ENCODE peak calls at places on chromosomes 6 and 20, in six cellular contexts. One of them, this sample, is unnamed.

GRCh38 chr6:163592872-163593271 is 178.4 kb downstream of the QKI start:
- DNase-seq in body of pancreas: no peak
- DNase-seq in esophagus squamous epithelium: no peak
- DNase-seq in stimulated activated CD8-positive, alpha-beta memory T cell treated with anti-CD3 and anti-CD28 coated beads, Interleukin-4, amount 100 ng/mL, for 24 hours: no peak
- DNase-seq in activated CD8-positive, alpha-beta memory T cell treated with anti-CD3 and anti-CD28 coated beads, Interleukin-2, amount 50 U/mL, for 4 hours: no peak
- DNase-seq in left lung: no peak
- DNase-seq in this sample: no peak

GRCh38 chr6:91299544-91300491 is 712.9 kb upstream of the MAP3K7 start:
- DNase-seq in esophagus squamous epithelium: no peak
- DNase-seq in left lung: no peak
- DNase-seq in body of pancreas: peak
- DNase-seq in activated CD8-positive, alpha-beta memory T cell treated with anti-CD3 and anti-CD28 coated beads, Interleukin-2, amount 50 U/mL, for 4 hours: no peak
- DNase-seq in stimulated activated CD8-positive, alpha-beta memory T cell treated with anti-CD3 and anti-CD28 coated beads, Interleukin-4, amount 100 ng/mL, for 24 hours: no peak
- DNase-seq in this sample: no peak

GRCh38 chr6:164359036-164359435 is 944.5 kb downstream of the QKI start:
- DNase-seq in body of pancreas: no peak
- DNase-seq in esophagus squamous epithelium: no peak
- DNase-seq in activated CD8-positive, alpha-beta memory T cell treated with anti-CD3 and anti-CD28 coated beads, Interleukin-2, amount 50 U/mL, for 4 hours: no peak
- DNase-seq in left lung: no peak
- DNase-seq in stimulated activated CD8-positive, alpha-beta memory T cell treated with anti-CD3 and anti-CD28 coated beads, Interleukin-4, amount 100 ng/mL, for 24 hours: no peak
- DNase-seq in this sample: no peak

GRCh38 chr6:87923389-87924050 is 124.1 kb upstream of the SPACA1 start:
- DNase-seq in left lung: no peak
- DNase-seq in body of pancreas: no peak
- DNase-seq in activated CD8-positive, alpha-beta memory T cell treated with anti-CD3 and anti-CD28 coated beads, Interleukin-2, amount 50 U/mL, for 4 hours: no peak
- DNase-seq in stimulated activated CD8-positive, alpha-beta memory T cell treated with anti-CD3 and anti-CD28 coated beads, Interleukin-4, amount 100 ng/mL, for 24 hours: no peak
- DNase-seq in esophagus squamous epithelium: no peak
- DNase-seq in this sample: no peak

GRCh38 chr6:33317418-33317667 is 201 bp downstream of the ZBTB22 start:
- DNase-seq in stimulated activated CD8-positive, alpha-beta memory T cell treated with anti-CD3 and anti-CD28 coated beads, Interleukin-4, amount 100 ng/mL, for 24 hours: no peak
- DNase-seq in esophagus squamous epithelium: no peak
- DNase-seq in body of pancreas: no peak
- DNase-seq in left lung: no peak
- DNase-seq in activated CD8-positive, alpha-beta memory T cell treated with anti-CD3 and anti-CD28 coated beads, Interleukin-2, amount 50 U/mL, for 4 hours: no peak
- DNase-seq in this sample: no peak

GRCh38 chr6:29968130-29968529 is 25.8 kb downstream of the HLA-A start:
- DNase-seq in esophagus squamous epithelium: no peak
- DNase-seq in left lung: no peak
- DNase-seq in stimulated activated CD8-positive, alpha-beta memory T cell treated with anti-CD3 and anti-CD28 coated beads, Interleukin-4, amount 100 ng/mL, for 24 hours: no peak
- DNase-seq in body of pancreas: peak
- DNase-seq in activated CD8-positive, alpha-beta memory T cell treated with anti-CD3 and anti-CD28 coated beads, Interleukin-2, amount 50 U/mL, for 4 hours: no peak
- DNase-seq in this sample: no peak

GRCh38 chr20:25525857-25526256 is 59.5 kb downstream of the NINL start:
- DNase-seq in activated CD8-positive, alpha-beta memory T cell treated with anti-CD3 and anti-CD28 coated beads, Interleukin-2, amount 50 U/mL, for 4 hours: no peak
- DNase-seq in body of pancreas: no peak
- DNase-seq in stimulated activated CD8-positive, alpha-beta memory T cell treated with anti-CD3 and anti-CD28 coated beads, Interleukin-4, amount 100 ng/mL, for 24 hours: no peak
- DNase-seq in left lung: no peak
- DNase-seq in esophagus squamous epithelium: no peak
- DNase-seq in this sample: no peak

GRCh38 chr6:135299256-135299655 is 118.1 kb downstream of the MYB start:
- DNase-seq in body of pancreas: no peak
- DNase-seq in left lung: no peak
- DNase-seq in activated CD8-positive, alpha-beta memory T cell treated with anti-CD3 and anti-CD28 coated beads, Interleukin-2, amount 50 U/mL, for 4 hours: no peak
- DNase-seq in stimulated activated CD8-positive, alpha-beta memory T cell treated with anti-CD3 and anti-CD28 coated beads, Interleukin-4, amount 100 ng/mL, for 24 hours: no peak
- DNase-seq in esophagus squamous epithelium: no peak
- DNase-seq in this sample: no peak

GRCh38 chr20:2599265-2600060 is 53.0 kb upstream of the NOP56 start:
- DNase-seq in stimulated activated CD8-positive, alpha-beta memory T cell treated with anti-CD3 and anti-CD28 coated beads, Interleukin-4, amount 100 ng/mL, for 24 hours: no peak
- DNase-seq in activated CD8-positive, alpha-beta memory T cell treated with anti-CD3 and anti-CD28 coated beads, Interleukin-2, amount 50 U/mL, for 4 hours: no peak
- DNase-seq in left lung: no peak
- DNase-seq in esophagus squamous epithelium: no peak
- DNase-seq in body of pancreas: no peak
- DNase-seq in this sample: no peak

GRCh38 chr6:68746376-68746775 is 111.3 kb downstream of the ADGRB3 start:
- DNase-seq in body of pancreas: no peak
- DNase-seq in esophagus squamous epithelium: no peak
- DNase-seq in left lung: no peak
- DNase-seq in activated CD8-positive, alpha-beta memory T cell treated with anti-CD3 and anti-CD28 coated beads, Interleukin-2, amount 50 U/mL, for 4 hours: no peak
- DNase-seq in stimulated activated CD8-positive, alpha-beta memory T cell treated with anti-CD3 and anti-CD28 coated beads, Interleukin-4, amount 100 ng/mL, for 24 hours: no peak
- DNase-seq in this sample: no peak

GRCh38 chr20:59015812-59016711 is 3.2 kb upstream of the TUBB1 start:
- DNase-seq in body of pancreas: no peak
- DNase-seq in left lung: no peak
- DNase-seq in activated CD8-positive, alpha-beta memory T cell treated with anti-CD3 and anti-CD28 coated beads, Interleukin-2, amount 50 U/mL, for 4 hours: no peak
- DNase-seq in esophagus squamous epithelium: no peak
- DNase-seq in stimulated activated CD8-positive, alpha-beta memory T cell treated with anti-CD3 and anti-CD28 coated beads, Interleukin-4, amount 100 ng/mL, for 24 hours: no peak
- DNase-seq in this sample: no peak

GRCh38 chr6:165695736-165696515 is 32.9 kb upstream of the PDE10A start:
- DNase-seq in activated CD8-positive, alpha-beta memory T cell treated with anti-CD3 and anti-CD28 coated beads, Interleukin-2, amount 50 U/mL, for 4 hours: no peak
- DNase-seq in left lung: no peak
- DNase-seq in esophagus squamous epithelium: no peak
- DNase-seq in body of pancreas: no peak
- DNase-seq in stimulated activated CD8-positive, alpha-beta memory T cell treated with anti-CD3 and anti-CD28 coated beads, Interleukin-4, amount 100 ng/mL, for 24 hours: no peak
- DNase-seq in this sample: no peak

GRCh38 chr20:44542902-44543301 is 21.0 kb upstream of the SERINC3 start:
- DNase-seq in activated CD8-positive, alpha-beta memory T cell treated with anti-CD3 and anti-CD28 coated beads, Interleukin-2, amount 50 U/mL, for 4 hours: no peak
- DNase-seq in body of pancreas: no peak
- DNase-seq in stimulated activated CD8-positive, alpha-beta memory T cell treated with anti-CD3 and anti-CD28 coated beads, Interleukin-4, amount 100 ng/mL, for 24 hours: no peak
- DNase-seq in esophagus squamous epithelium: no peak
- DNase-seq in left lung: no peak
- DNase-seq in this sample: no peak

GRCh38 chr6:11672669-11673068 is 105.9 kb downstream of the ADTRP start:
- DNase-seq in activated CD8-positive, alpha-beta memory T cell treated with anti-CD3 and anti-CD28 coated beads, Interleukin-2, amount 50 U/mL, for 4 hours: no peak
- DNase-seq in stimulated activated CD8-positive, alpha-beta memory T cell treated with anti-CD3 and anti-CD28 coated beads, Interleukin-4, amount 100 ng/mL, for 24 hours: no peak
- DNase-seq in left lung: no peak
- DNase-seq in esophagus squamous epithelium: no peak
- DNase-seq in body of pancreas: no peak
- DNase-seq in this sample: no peak

GRCh38 chr20:3374296-3374695 is 33.2 kb downstream of the DNAAF9 start:
- DNase-seq in stimulated activated CD8-positive, alpha-beta memory T cell treated with anti-CD3 and anti-CD28 coated beads, Interleukin-4, amount 100 ng/mL, for 24 hours: no peak
- DNase-seq in esophagus squamous epithelium: no peak
- DNase-seq in left lung: no peak
- DNase-seq in activated CD8-positive, alpha-beta memory T cell treated with anti-CD3 and anti-CD28 coated beads, Interleukin-2, amount 50 U/mL, for 4 hours: no peak
- DNase-seq in body of pancreas: no peak
- DNase-seq in this sample: no peak

GRCh38 chr6:165218816-165219215 is 90.6 kb downstream of the C6orf118 start:
- DNase-seq in body of pancreas: no peak
- DNase-seq in esophagus squamous epithelium: no peak
- DNase-seq in activated CD8-positive, alpha-beta memory T cell treated with anti-CD3 and anti-CD28 coated beads, Interleukin-2, amount 50 U/mL, for 4 hours: no peak
- DNase-seq in left lung: no peak
- DNase-seq in stimulated activated CD8-positive, alpha-beta memory T cell treated with anti-CD3 and anti-CD28 coated beads, Interleukin-4, amount 100 ng/mL, for 24 hours: no peak
- DNase-seq in this sample: no peak

GRCh38 chr20:22302039-22302438 is 282.3 kb downstream of the FOXA2 start:
- DNase-seq in esophagus squamous epithelium: no peak
- DNase-seq in activated CD8-positive, alpha-beta memory T cell treated with anti-CD3 and anti-CD28 coated beads, Interleukin-2, amount 50 U/mL, for 4 hours: no peak
- DNase-seq in left lung: no peak
- DNase-seq in body of pancreas: no peak
- DNase-seq in stimulated activated CD8-positive, alpha-beta memory T cell treated with anti-CD3 and anti-CD28 coated beads, Interleukin-4, amount 100 ng/mL, for 24 hours: no peak
- DNase-seq in this sample: no peak

GRCh38 chr20:49344975-49345374 is 67.1 kb upstream of the ZNFX1 start:
- DNase-seq in body of pancreas: peak
- DNase-seq in stimulated activated CD8-positive, alpha-beta memory T cell treated with anti-CD3 and anti-CD28 coated beads, Interleukin-4, amount 100 ng/mL, for 24 hours: no peak
- DNase-seq in esophagus squamous epithelium: no peak
- DNase-seq in activated CD8-positive, alpha-beta memory T cell treated with anti-CD3 and anti-CD28 coated beads, Interleukin-2, amount 50 U/mL, for 4 hours: no peak
- DNase-seq in left lung: no peak
- DNase-seq in this sample: no peak

GRCh38 chr6:156731436-156731835 is 45.7 kb upstream of the ARID1B start:
- DNase-seq in stimulated activated CD8-positive, alpha-beta memory T cell treated with anti-CD3 and anti-CD28 coated beads, Interleukin-4, amount 100 ng/mL, for 24 hours: no peak
- DNase-seq in activated CD8-positive, alpha-beta memory T cell treated with anti-CD3 and anti-CD28 coated beads, Interleukin-2, amount 50 U/mL, for 4 hours: no peak
- DNase-seq in body of pancreas: no peak
- DNase-seq in left lung: no peak
- DNase-seq in esophagus squamous epithelium: no peak
- DNase-seq in this sample: no peak

GRCh38 chr6:48068326-48069191 is 42.4 kb downstream of the PTCHD4 start:
- DNase-seq in activated CD8-positive, alpha-beta memory T cell treated with anti-CD3 and anti-CD28 coated beads, Interleukin-2, amount 50 U/mL, for 4 hours: no peak
- DNase-seq in left lung: peak
- DNase-seq in body of pancreas: no peak
- DNase-seq in esophagus squamous epithelium: no peak
- DNase-seq in stimulated activated CD8-positive, alpha-beta memory T cell treated with anti-CD3 and anti-CD28 coated beads, Interleukin-4, amount 100 ng/mL, for 24 hours: no peak
- DNase-seq in this sample: no peak

GRCh38 chr6:93242049-93242448 is 177.3 kb downstream of the EPHA7 start:
- DNase-seq in esophagus squamous epithelium: no peak
- DNase-seq in left lung: no peak
- DNase-seq in stimulated activated CD8-positive, alpha-beta memory T cell treated with anti-CD3 and anti-CD28 coated beads, Interleukin-4, amount 100 ng/mL, for 24 hours: no peak
- DNase-seq in body of pancreas: no peak
- DNase-seq in activated CD8-positive, alpha-beta memory T cell treated with anti-CD3 and anti-CD28 coated beads, Interleukin-2, amount 50 U/mL, for 4 hours: no peak
- DNase-seq in this sample: no peak

GRCh38 chr6:143058987-143059386 is 1.7 kb upstream of the AIG1 start:
- DNase-seq in left lung: no peak
- DNase-seq in body of pancreas: no peak
- DNase-seq in esophagus squamous epithelium: no peak
- DNase-seq in stimulated activated CD8-positive, alpha-beta memory T cell treated with anti-CD3 and anti-CD28 coated beads, Interleukin-4, amount 100 ng/mL, for 24 hours: no peak
- DNase-seq in activated CD8-positive, alpha-beta memory T cell treated with anti-CD3 and anti-CD28 coated beads, Interleukin-2, amount 50 U/mL, for 4 hours: no peak
- DNase-seq in this sample: no peak

GRCh38 chr6:47414517-47415167 is 62.9 kb upstream of the CD2AP start:
- DNase-seq in activated CD8-positive, alpha-beta memory T cell treated with anti-CD3 and anti-CD28 coated beads, Interleukin-2, amount 50 U/mL, for 4 hours: no peak
- DNase-seq in body of pancreas: peak
- DNase-seq in esophagus squamous epithelium: no peak
- DNase-seq in left lung: no peak
- DNase-seq in stimulated activated CD8-positive, alpha-beta memory T cell treated with anti-CD3 and anti-CD28 coated beads, Interleukin-4, amount 100 ng/mL, for 24 hours: no peak
- DNase-seq in this sample: no peak

GRCh38 chr6:46235242-46235641 is 64.5 kb upstream of the ENPP5 start:
- DNase-seq in activated CD8-positive, alpha-beta memory T cell treated with anti-CD3 and anti-CD28 coated beads, Interleukin-2, amount 50 U/mL, for 4 hours: no peak
- DNase-seq in body of pancreas: no peak
- DNase-seq in esophagus squamous epithelium: no peak
- DNase-seq in stimulated activated CD8-positive, alpha-beta memory T cell treated with anti-CD3 and anti-CD28 coated beads, Interleukin-4, amount 100 ng/mL, for 24 hours: no peak
- DNase-seq in left lung: no peak
- DNase-seq in this sample: no peak

GRCh38 chr20:5463007-5463686 is 146.4 kb upstream of the PROKR2 start:
- DNase-seq in esophagus squamous epithelium: no peak
- DNase-seq in body of pancreas: peak
- DNase-seq in stimulated activated CD8-positive, alpha-beta memory T cell treated with anti-CD3 and anti-CD28 coated beads, Interleukin-4, amount 100 ng/mL, for 24 hours: no peak
- DNase-seq in left lung: no peak
- DNase-seq in activated CD8-positive, alpha-beta memory T cell treated with anti-CD3 and anti-CD28 coated beads, Interleukin-2, amount 50 U/mL, for 4 hours: no peak
- DNase-seq in this sample: no peak

GRCh38 chr6:6918216-6918983 is 189.4 kb upstream of the RREB1 start:
- DNase-seq in body of pancreas: peak
- DNase-seq in stimulated activated CD8-positive, alpha-beta memory T cell treated with anti-CD3 and anti-CD28 coated beads, Interleukin-4, amount 100 ng/mL, for 24 hours: peak
- DNase-seq in left lung: no peak
- DNase-seq in activated CD8-positive, alpha-beta memory T cell treated with anti-CD3 and anti-CD28 coated beads, Interleukin-2, amount 50 U/mL, for 4 hours: peak
- DNase-seq in esophagus squamous epithelium: no peak
- DNase-seq in this sample: no peak

GRCh38 chr6:107192739-107193296 is 77.5 kb upstream of the BEND3 start:
- DNase-seq in body of pancreas: peak
- DNase-seq in left lung: no peak
- DNase-seq in stimulated activated CD8-positive, alpha-beta memory T cell treated with anti-CD3 and anti-CD28 coated beads, Interleukin-4, amount 100 ng/mL, for 24 hours: no peak
- DNase-seq in esophagus squamous epithelium: no peak
- DNase-seq in activated CD8-positive, alpha-beta memory T cell treated with anti-CD3 and anti-CD28 coated beads, Interleukin-2, amount 50 U/mL, for 4 hours: no peak
- DNase-seq in this sample: no peak

GRCh38 chr6:79230149-79230548 is 4.3 kb downstream of the HMGN3 start:
- DNase-seq in body of pancreas: no peak
- DNase-seq in esophagus squamous epithelium: no peak
- DNase-seq in activated CD8-positive, alpha-beta memory T cell treated with anti-CD3 and anti-CD28 coated beads, Interleukin-2, amount 50 U/mL, for 4 hours: no peak
- DNase-seq in stimulated activated CD8-positive, alpha-beta memory T cell treated with anti-CD3 and anti-CD28 coated beads, Interleukin-4, amount 100 ng/mL, for 24 hours: no peak
- DNase-seq in left lung: no peak
- DNase-seq in this sample: no peak

GRCh38 chr6:80605165-80605989 is 498.9 kb downstream of the BCKDHB start:
- DNase-seq in body of pancreas: peak
- DNase-seq in left lung: no peak
- DNase-seq in activated CD8-positive, alpha-beta memory T cell treated with anti-CD3 and anti-CD28 coated beads, Interleukin-2, amount 50 U/mL, for 4 hours: no peak
- DNase-seq in esophagus squamous epithelium: no peak
- DNase-seq in stimulated activated CD8-positive, alpha-beta memory T cell treated with anti-CD3 and anti-CD28 coated beads, Interleukin-4, amount 100 ng/mL, for 24 hours: no peak
- DNase-seq in this sample: no peak

GRCh38 chr6:21873562-21873961 is 280.0 kb downstream of the SOX4 start:
- DNase-seq in body of pancreas: peak
- DNase-seq in activated CD8-positive, alpha-beta memory T cell treated with anti-CD3 and anti-CD28 coated beads, Interleukin-2, amount 50 U/mL, for 4 hours: no peak
- DNase-seq in left lung: no peak
- DNase-seq in esophagus squamous epithelium: no peak
- DNase-seq in stimulated activated CD8-positive, alpha-beta memory T cell treated with anti-CD3 and anti-CD28 coated beads, Interleukin-4, amount 100 ng/mL, for 24 hours: no peak
- DNase-seq in this sample: no peak

GRCh38 chr20:46051556-46052323 is 22.7 kb downstream of the SLC12A5 start:
- DNase-seq in stimulated activated CD8-positive, alpha-beta memory T cell treated with anti-CD3 and anti-CD28 coated beads, Interleukin-4, amount 100 ng/mL, for 24 hours: no peak
- DNase-seq in body of pancreas: no peak
- DNase-seq in activated CD8-positive, alpha-beta memory T cell treated with anti-CD3 and anti-CD28 coated beads, Interleukin-2, amount 50 U/mL, for 4 hours: no peak
- DNase-seq in esophagus squamous epithelium: no peak
- DNase-seq in left lung: peak
- DNase-seq in this sample: no peak

GRCh38 chr6:157763129-157763893 is 59.7 kb upstream of the SNX9 start:
- DNase-seq in activated CD8-positive, alpha-beta memory T cell treated with anti-CD3 and anti-CD28 coated beads, Interleukin-2, amount 50 U/mL, for 4 hours: peak
- DNase-seq in body of pancreas: peak
- DNase-seq in left lung: peak
- DNase-seq in stimulated activated CD8-positive, alpha-beta memory T cell treated with anti-CD3 and anti-CD28 coated beads, Interleukin-4, amount 100 ng/mL, for 24 hours: no peak
- DNase-seq in esophagus squamous epithelium: peak
- DNase-seq in this sample: peak